ENCODE peak calls at places on chromosome 12, in five cellular contexts. One of them, this sample, is unnamed.

GRCh38 chr12:38669081-38669480 is 236.3 kb downstream of the CPNE8 start:
- DNase-seq in ovary: no peak
- DNase-seq in left cardiac atrium: no peak
- DNase-seq in posterior cingulate gyrus: no peak
- DNase-seq in aorta: no peak
- DNase-seq in this sample: no peak

GRCh38 chr12:58269476-58269875 is 328.1 kb downstream of the ATP23 start:
- DNase-seq in posterior cingulate gyrus: no peak
- DNase-seq in ovary: no peak
- DNase-seq in aorta: no peak
- DNase-seq in left cardiac atrium: no peak
- DNase-seq in this sample: no peak

GRCh38 chr12:126538888-126539287 is 1473.7 kb downstream of the AACS start:
- DNase-seq in posterior cingulate gyrus: no peak
- DNase-seq in left cardiac atrium: no peak
- DNase-seq in ovary: no peak
- DNase-seq in aorta: no peak
- DNase-seq in this sample: no peak

GRCh38 chr12:107436376-107436775 is 249.2 kb upstream of the PWP1 start:
- DNase-seq in left cardiac atrium: no peak
- DNase-seq in posterior cingulate gyrus: no peak
- DNase-seq in aorta: no peak
- DNase-seq in ovary: no peak
- DNase-seq in this sample: no peak

GRCh38 chr12:6943719-6944380 is at the start of the genes C12orf57 and RNU7-1:
- DNase-seq in left cardiac atrium: peak
- DNase-seq in posterior cingulate gyrus: peak
- DNase-seq in ovary: peak
- DNase-seq in aorta: peak
- DNase-seq in this sample: peak

GRCh38 chr12:89280833-89281533 is 71.3 kb downstream of the DUSP6 start:
- DNase-seq in ovary: no peak
- DNase-seq in posterior cingulate gyrus: no peak
- DNase-seq in aorta: no peak
- DNase-seq in left cardiac atrium: no peak
- DNase-seq in this sample: no peak

GRCh38 chr12:109597795-109598427 is 24.3 kb downstream of the MVK start:
- DNase-seq in ovary: peak
- DNase-seq in left cardiac atrium: peak
- DNase-seq in posterior cingulate gyrus: peak
- DNase-seq in aorta: peak
- DNase-seq in this sample: peak

GRCh38 chr12:54053625-54054441 is at the start of gene HOXC4:
- DNase-seq in posterior cingulate gyrus: no peak
- DNase-seq in ovary: peak
- DNase-seq in aorta: no peak
- DNase-seq in left cardiac atrium: no peak
- DNase-seq in this sample: no peak

GRCh38 chr12:90622431-90622830 is 332.5 kb downstream of the CCER1 start:
- DNase-seq in ovary: no peak
- DNase-seq in aorta: no peak
- DNase-seq in left cardiac atrium: no peak
- DNase-seq in posterior cingulate gyrus: no peak
- DNase-seq in this sample: no peak

GRCh38 chr12:54417712-54418440 is 1.2 kb downstream of the ITGA5 start:
- DNase-seq in ovary: peak
- DNase-seq in aorta: no peak
- DNase-seq in posterior cingulate gyrus: no peak
- DNase-seq in left cardiac atrium: peak
- DNase-seq in this sample: no peak

GRCh38 chr12:52380271-52380694 is 5.2 kb downstream of the KRT84 start:
- DNase-seq in posterior cingulate gyrus: peak
- DNase-seq in left cardiac atrium: no peak
- DNase-seq in aorta: peak
- DNase-seq in ovary: no peak
- DNase-seq in this sample: peak

GRCh38 chr12:82507656-82508055 is 149.3 kb downstream of the METTL25 start:
- DNase-seq in posterior cingulate gyrus: no peak
- DNase-seq in aorta: no peak
- DNase-seq in ovary: no peak
- DNase-seq in left cardiac atrium: no peak
- DNase-seq in this sample: no peak

GRCh38 chr12:22333751-22334695 is 484 bp downstream of the ST8SIA1 start:
- DNase-seq in posterior cingulate gyrus: no peak
- DNase-seq in ovary: no peak
- DNase-seq in aorta: peak
- DNase-seq in left cardiac atrium: peak
- DNase-seq in this sample: peak

GRCh38 chr12:97560359-97560758 is 97.8 kb downstream of the RMST start:
- DNase-seq in aorta: no peak
- DNase-seq in left cardiac atrium: no peak
- DNase-seq in posterior cingulate gyrus: no peak
- DNase-seq in ovary: no peak
- DNase-seq in this sample: no peak

GRCh38 chr12:91098942-91099341 is 12.4 kb downstream of the LUM start:
- DNase-seq in posterior cingulate gyrus: no peak
- DNase-seq in left cardiac atrium: no peak
- DNase-seq in ovary: peak
- DNase-seq in aorta: no peak
- DNase-seq in this sample: no peak

GRCh38 chr12:2783936-2784600 is 10.7 kb upstream of the FKBP4 start:
- DNase-seq in left cardiac atrium: peak
- DNase-seq in ovary: peak
- DNase-seq in aorta: peak
- DNase-seq in posterior cingulate gyrus: peak
- DNase-seq in this sample: peak

GRCh38 chr12:101967506-101967905 is 90.1 kb downstream of the DRAM1 start:
- DNase-seq in aorta: no peak
- DNase-seq in posterior cingulate gyrus: no peak
- DNase-seq in left cardiac atrium: no peak
- DNase-seq in ovary: no peak
- DNase-seq in this sample: no peak

GRCh38 chr12:30996255-30996654 is 69.7 kb downstream of the TSPAN11 start:
- DNase-seq in posterior cingulate gyrus: no peak
- DNase-seq in aorta: no peak
- DNase-seq in ovary: no peak
- DNase-seq in left cardiac atrium: no peak
- DNase-seq in this sample: no peak

GRCh38 chr12:113007166-113007565 is 28.8 kb downstream of the OAS2 start:
- DNase-seq in aorta: no peak
- DNase-seq in ovary: no peak
- DNase-seq in posterior cingulate gyrus: no peak
- DNase-seq in left cardiac atrium: no peak
- DNase-seq in this sample: no peak

GRCh38 chr12:108568653-108569154 is 6.3 kb downstream of the ISCU start:
- DNase-seq in left cardiac atrium: no peak
- DNase-seq in ovary: no peak
- DNase-seq in aorta: no peak
- DNase-seq in posterior cingulate gyrus: no peak
- DNase-seq in this sample: no peak

GRCh38 chr12:3727354-3727753 is 25.6 kb downstream of the CRACR2A start:
- DNase-seq in left cardiac atrium: no peak
- DNase-seq in ovary: no peak
- DNase-seq in posterior cingulate gyrus: no peak
- DNase-seq in aorta: no peak
- DNase-seq in this sample: no peak

GRCh38 chr12:93785262-93786010 is 108.3 kb downstream of the CRADD start:
- DNase-seq in aorta: no peak
- DNase-seq in posterior cingulate gyrus: no peak
- DNase-seq in left cardiac atrium: peak
- DNase-seq in ovary: peak
- DNase-seq in this sample: no peak